ENCODE peak calls at places on chromosomes 13 and 19, in six cellular contexts. L is upper lobe of right lung, S is neural progenitor cell, R is ascending aorta, G is transverse colon, T is brain microvascular endothelial cell. N is an unnamed sample.

GRCh38 chr19:46423194-46423593 is 5.5 kb downstream of the PNMA8C start:
- DNase-seq in L (no peak), S (no peak), R (no peak), G (no peak), T (no peak), N (no peak)

GRCh38 chr19:15538774-15539173 is 30.4 kb downstream of the CYP4F22 start:
- DNase-seq in L (no peak), S (no peak), R (no peak), G (no peak), T (no peak), N (no peak)

GRCh38 chr19:14550201-14550754 is 20.9 kb downstream of the TECR start:
- DNase-seq in L (no peak), S (no peak), R (no peak), G (peak; percentile 85), T (no peak), N (no peak)

GRCh38 chr13:73849292-73849691 is 284.9 kb downstream of the KLF12 start:
- DNase-seq in L (no peak), S (peak; percentile 64), R (no peak), G (peak; percentile 28), T (peak; percentile 47), N (no peak)

GRCh38 chr19:53037101-53038097 is 7.1 kb upstream of the ERVV-2 start:
- DNase-seq in L (peak; percentile 65), S (peak; percentile 18), R (no peak), G (no peak), T (peak; percentile 56), N (no peak)

GRCh38 chr13:51804295-51805172 is 571 bp upstream of the DHRS12 start:
- DNase-seq in L (no peak), S (no peak), R (no peak), G (peak; percentile 53), T (no peak), N (peak; percentile 61)

GRCh38 chr13:50124536-50125305 is 109.5 kb downstream of the KCNRG start:
- DNase-seq in L (no peak), S (peak; percentile 85), R (no peak), G (peak; percentile 97), T (no peak), N (peak; percentile 98)

GRCh38 chr19:6056282-6056741 is 54.0 kb downstream of the RFX2 start:
- DNase-seq in L (no peak), S (no peak), R (no peak), G (peak; percentile 62), T (no peak), N (peak; percentile 31)

GRCh38 chr19:34808566-34808965 is 35.6 kb upstream of the ZNF599 start:
- DNase-seq in L (no peak), S (no peak), R (no peak), G (no peak), T (peak; percentile 53), N (no peak)

GRCh38 chr13:112248909-112249592 is 127.1 kb upstream of the SPACA7 start:
- DNase-seq in L (peak; percentile 42), S (no peak), R (no peak), G (no peak), T (no peak), N (no peak)

GRCh38 chr13:29527511-29527910 is 68.0 kb downstream of the SLC7A1 start:
- DNase-seq in L (no peak), S (no peak), R (no peak), G (no peak), T (no peak), N (no peak)

GRCh38 chr13:99150575-99151370 is 49.9 kb upstream of the UBAC2 start:
- DNase-seq in L (no peak), S (no peak), R (no peak), G (no peak), T (peak; percentile 31), N (no peak)

GRCh38 chr19:7294571-7295212 is 478 bp upstream of the INSR start:
- DNase-seq in L (peak; percentile 92), S (peak; percentile 69), R (no peak), G (peak; percentile 83), T (no peak), N (peak; percentile 69)

GRCh38 chr19:48837586-48838191 is 1.4 kb upstream of the HSD17B14 start:
- DNase-seq in L (no peak), S (peak; percentile 69), R (no peak), G (no peak), T (no peak), N (no peak)

GRCh38 chr13:90926459-90926858 is 421.0 kb upstream of the MIR17HG start:
- DNase-seq in L (no peak), S (no peak), R (no peak), G (no peak), T (no peak), N (no peak)

GRCh38 chr19:41198559-41198958 is 5.5 kb downstream of the CYP2S1 start:
- DNase-seq in L (no peak), S (no peak), R (no peak), G (no peak), T (no peak), N (no peak)

GRCh38 chr19:10260141-10260584 is 8.1 kb downstream of the MRPL4 start:
- DNase-seq in L (peak; percentile 93), S (no peak), R (no peak), G (no peak), T (no peak), N (no peak)

GRCh38 chr13:99626461-99627082 is 125.3 kb downstream of the TM9SF2 start:
- DNase-seq in L (no peak), S (peak; percentile 18), R (no peak), G (no peak), T (peak; percentile 72), N (no peak)

GRCh38 chr13:49220856-49221614 is 897 bp downstream of the MLNR start:
- DNase-seq in L (peak; percentile 62), S (peak; percentile 61), R (no peak), G (no peak), T (no peak), N (no peak)

GRCh38 chr13:73738626-73739025 is 395.6 kb downstream of the KLF12 start:
- DNase-seq in L (no peak), S (no peak), R (no peak), G (no peak), T (no peak), N (no peak)

GRCh38 chr13:53151692-53152421 is 123.2 kb downstream of the OLFM4 start:
- DNase-seq in L (no peak), S (peak; percentile 87), R (no peak), G (peak; percentile 44), T (peak; percentile 2), N (peak; percentile 31)

GRCh38 chr13:100875392-100876043 is 200.9 kb upstream of the TMTC4 start:
- DNase-seq in L (no peak), S (no peak), R (no peak), G (no peak), T (peak; percentile 91), N (no peak)

GRCh38 chr19:32396046-32396652 is 9.4 kb upstream of the DPY19L3 start:
- DNase-seq in L (no peak), S (no peak), R (no peak), G (no peak), T (no peak), N (no peak)

GRCh38 chr13:42363941-42364612 is 92.1 kb downstream of the AKAP11 start:
- DNase-seq in L (no peak), S (no peak), R (no peak), G (no peak), T (peak; percentile 61), N (no peak)

GRCh38 chr13:36352350-36352749 is 6.2 kb upstream of the SPART start:
- DNase-seq in L (no peak), S (no peak), R (no peak), G (no peak), T (no peak), N (no peak)

GRCh38 chr13:44108345-44108858 is 228.7 kb downstream of the LACC1 start:
- DNase-seq in L (no peak), S (no peak), R (no peak), G (peak; percentile 84), T (no peak), N (no peak)

GRCh38 chr13:30971575-30971974 is 39.1 kb downstream of the TEX26 start:
- DNase-seq in L (no peak), S (no peak), R (no peak), G (no peak), T (no peak), N (no peak)

GRCh38 chr13:59398127-59398526 is 765.6 kb downstream of the DIAPH3 start:
- DNase-seq in L (no peak), S (no peak), R (no peak), G (no peak), T (peak; percentile 1), N (no peak)

GRCh38 chr19:35211545-35212230 is 16.9 kb downstream of the FAM187B start:
- DNase-seq in L (peak; percentile 78), S (no peak), R (peak; percentile 55), G (peak; percentile 70), T (no peak), N (peak; percentile 48)

GRCh38 chr13:110426745-110427144 is 119.7 kb downstream of the COL4A2 start:
- DNase-seq in L (no peak), S (no peak), R (no peak), G (no peak), T (no peak), N (no peak)

GRCh38 chr13:20182231-20182846 is 10.4 kb downstream of the GJB2 start:
- DNase-seq in L (no peak), S (peak; percentile 81), R (no peak), G (no peak), T (peak; percentile 38), N (no peak)

GRCh38 chr19:7529610-7530490 is 5.7 kb upstream of the PNPLA6 start:
- DNase-seq in L (no peak), S (no peak), R (no peak), G (no peak), T (no peak), N (no peak)

GRCh38 chr13:94858856-94859811 is 146.8 kb upstream of the SOX21 start:
- DNase-seq in L (peak; percentile 70), S (peak; percentile 7), R (peak; percentile 16), G (peak; percentile 30), T (peak; percentile 16), N (peak; percentile 36)

GRCh38 chr19:11480081-11480926 is 542 bp downstream of the ELAVL3 start:
- DNase-seq in L (no peak), S (no peak), R (no peak), G (no peak), T (no peak), N (no peak)

GRCh38 chr19:2253106-2254051 is 2.8 kb downstream of the JSRP1 start:
- DNase-seq in L (no peak), S (peak; percentile 83), R (no peak), G (no peak), T (no peak), N (no peak)
- TF ChIP-seq CTCF in L (no peak), S (peak; percentile 61), R (no peak), G (no peak), T (peak; percentile 48), N (no peak)

GRCh38 chr19:1507192-1507660 is 5.6 kb downstream of the ADAMTSL5 start:
- DNase-seq in L (no peak), S (no peak), R (no peak), G (no peak), T (no peak), N (peak; percentile 43)
- H3K27ac ChIP-seq in L (no peak overlapping the region), S (no peak overlapping the region), R (peak overlapping the region; percentile 96), G (peak overlapping the region; percentile 63), T (no peak overlapping the region), N (peak overlapping the region; percentile 89)

GRCh38 chr19:16627194-16627927 is 643 bp downstream of the MED26 start:
- DNase-seq in L (peak; percentile 71), S (peak; percentile 52), R (no peak), G (peak; percentile 24), T (no peak), N (no peak)
- TF ChIP-seq CTCF in L (no peak), S (no peak), R (no peak), G (no peak), T (no peak), N (no peak)

GRCh38 chr19:50857366-50857765 is 2.7 kb downstream of the KLK3 start:
- DNase-seq in L (no peak), S (no peak), R (no peak), G (no peak), T (no peak), N (no peak)
- H3K27ac ChIP-seq in L (no peak overlapping the region), S (no peak overlapping the region), R (no peak overlapping the region), G (no peak overlapping the region), T (no peak overlapping the region), N (no peak overlapping the region)